ENCODE peak calls at places on chromosomes 12 and 14, in four cellular contexts. K is GM12878, R is K562, T is H1. J is an unnamed sample.

GRCh38 chr12:51082561-51083139 is 746 bp downstream of the CSRNP2 start:
- DNase-seq in R (no peak), K (no peak), T (no peak), J (peak)

GRCh38 chr12:52256165-52256935 is 18.1 kb upstream of the KRT86 start:
- DNase-seq in R (no peak), K (no peak), T (no peak), J (no peak)

GRCh38 chr14:69351911-69352310 is 46.2 kb downstream of the ERH start:
- DNase-seq in K (no peak), T (no peak), R (no peak), J (no peak)

GRCh38 chr14:76480426-76480825 is 104.5 kb downstream of the ESRRB start:
- DNase-seq in T (no peak), R (no peak), K (no peak), J (no peak)

GRCh38 chr14:52995998-52996397 is 45.1 kb upstream of the FERMT2 start:
- DNase-seq in K (no peak), T (no peak), R (no peak), J (no peak)

GRCh38 chr12:28294300-28294699 is 104.0 kb downstream of the CCDC91 start:
- DNase-seq in T (peak), R (no peak), K (peak), J (no peak)

GRCh38 chr12:57845478-57846284 is 848 bp downstream of the CTDSP2 start:
- DNase-seq in T (peak), K (no peak), R (peak), J (peak)

GRCh38 chr12:80162177-80162576 is 62.8 kb downstream of the OTOGL start:
- DNase-seq in R (no peak), K (no peak), T (no peak), J (no peak)

GRCh38 chr12:20395791-20396550 is 27.6 kb downstream of the PDE3A start:
- DNase-seq in T (no peak), K (no peak), R (no peak), J (no peak)

GRCh38 chr12:124386661-124387509 is 92.0 kb downstream of the RFLNA start:
- DNase-seq in R (no peak), K (no peak), T (no peak), J (no peak)

GRCh38 chr12:53252349-53252916 is 15.7 kb upstream of the ESPL1 start:
- DNase-seq in T (no peak), K (no peak), R (peak), J (no peak)

GRCh38 chr12:123445388-123446344 is 9.2 kb upstream of the RILPL2 start:
- DNase-seq in R (no peak), K (no peak), T (no peak), J (no peak)

GRCh38 chr14:66330916-66331315 is 155.3 kb upstream of the CCDC196 start:
- DNase-seq in R (no peak), K (no peak), T (no peak), J (no peak)

GRCh38 chr14:105700622-105701288 is 174.4 kb downstream of the TMEM121 start:
- DNase-seq in T (no peak), K (peak), R (no peak), J (no peak)

GRCh38 chr12:49971141-49971540 is 1.6 kb upstream of the AQP6 start:
- DNase-seq in T (no peak), R (no peak), K (no peak), J (no peak)

GRCh38 chr12:92466391-92467305 is 236.1 kb upstream of the PLEKHG7 start:
- DNase-seq in K (peak), R (no peak), T (peak), J (no peak)

GRCh38 chr12:116346751-116347150 is 69.3 kb upstream of the MED13L start:
- DNase-seq in K (no peak), T (no peak), R (peak), J (no peak)

GRCh38 chr14:105199093-105199492 is 18.0 kb upstream of the NUDT14 start:
- DNase-seq in T (no peak), K (no peak), R (peak), J (no peak)

GRCh38 chr14:21902561-21903199 is 229.1 kb upstream of the OR4E1 start:
- DNase-seq in R (no peak), K (no peak), T (peak), J (no peak)

GRCh38 chr12:41108032-41108431 is 80.1 kb upstream of the PDZRN4 start:
- DNase-seq in T (no peak), R (no peak), K (no peak), J (no peak)

GRCh38 chr14:71202881-71203280 is 295.6 kb downstream of the PCNX1 start:
- DNase-seq in R (no peak), K (no peak), T (no peak), J (no peak)

GRCh38 chr12:123363743-123364531 is 710 bp downstream of the SBNO1 start:
- DNase-seq in R (no peak), K (no peak), T (peak), J (peak)

GRCh38 chr14:100117647-100118376 is 41.6 kb downstream of the DEGS2 start:
- DNase-seq in K (no peak), T (no peak), R (no peak), J (no peak)

GRCh38 chr12:96233168-96233567 is 39.0 kb downstream of the ELK3 start:
- DNase-seq in R (no peak), T (no peak), K (no peak), J (no peak)

GRCh38 chr12:14260011-14260993 is 105.2 kb upstream of the ATF7IP start:
- DNase-seq in K (no peak), T (peak), R (peak), J (peak)

GRCh38 chr14:71130491-71131179 is 223.4 kb downstream of the PCNX1 start:
- DNase-seq in R (no peak), T (peak), K (peak), J (no peak)

DNA sequence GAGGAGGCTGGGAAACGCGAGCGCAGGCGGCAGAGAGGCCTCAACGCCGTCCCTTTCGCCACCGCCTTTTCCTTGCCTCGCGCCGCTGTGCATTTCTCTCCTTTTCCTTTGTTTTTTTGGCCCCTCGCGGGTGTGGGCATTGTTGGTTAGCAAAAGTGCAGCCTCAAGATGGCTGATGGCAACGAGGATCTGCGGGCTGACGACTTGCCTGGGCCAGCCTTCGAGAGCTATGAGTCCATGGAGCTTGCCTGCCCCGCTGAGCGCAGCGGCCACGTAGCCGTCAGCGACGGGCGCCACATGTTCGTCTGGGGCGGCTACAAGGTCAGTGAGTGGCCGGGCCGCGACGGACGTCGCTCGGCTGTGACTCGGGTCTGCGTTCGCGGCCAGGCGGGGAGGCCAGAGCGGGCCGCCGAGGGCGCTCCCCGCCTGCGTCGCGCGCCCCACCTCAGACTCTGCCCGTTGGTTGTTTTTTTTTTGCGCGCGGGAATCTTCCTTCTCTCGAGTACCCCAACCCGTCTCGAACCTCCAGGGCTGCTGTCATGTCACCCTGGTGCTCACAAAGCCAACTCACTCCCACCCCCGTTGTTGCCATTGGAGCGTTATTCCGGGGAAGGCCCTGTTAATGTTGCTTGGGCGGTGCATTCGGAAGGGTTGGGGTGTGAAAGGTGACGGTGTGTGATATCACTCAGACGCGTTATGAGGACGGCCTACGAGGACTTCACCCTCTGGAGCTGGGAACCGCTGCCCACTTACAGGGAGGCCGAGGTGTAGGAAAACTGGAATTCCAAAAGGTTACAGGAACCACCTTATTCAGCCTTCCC is 558 bp downstream of the KLHDC2 start:
- DNase-seq in R (peak), K (no peak), T (peak), J (peak)
- TF ChIP-seq CBX5 in R (no peak), K (no peak), T (no peak), J (peak)

GRCh38 chr12:105721051-105721825 is 390.7 kb downstream of the C12orf75 start:
- DNase-seq in K (peak), T (no peak), R (no peak), J (no peak)
- TF ChIP-seq CBX5 in K (no peak), T (no peak), R (no peak), J (no peak)

DNA sequence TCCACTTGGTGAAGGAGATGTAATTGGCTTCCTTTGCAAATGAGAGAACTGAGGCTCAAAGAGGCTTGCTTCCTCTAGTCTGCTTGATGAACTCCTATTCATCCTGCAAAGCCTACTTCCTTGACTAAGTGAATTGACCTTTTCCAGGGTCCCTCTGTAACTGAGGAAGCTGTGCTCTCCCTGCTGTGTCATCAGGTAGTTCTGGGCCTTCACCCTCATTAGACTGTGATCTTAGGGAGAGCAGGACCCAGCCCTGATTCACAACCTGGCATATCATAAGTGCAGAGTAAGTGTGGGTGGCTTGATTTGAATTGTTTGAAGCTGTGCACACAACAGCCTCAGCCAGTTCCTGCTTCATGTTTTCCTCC is 16.3 kb downstream of the ASB2 start:
- DNase-seq in R (no peak), T (no peak), K (no peak), J (no peak)
- TF ChIP-seq CBX5 in R (no peak), T (no peak), K (no peak), J (no peak)

GRCh38 chr12:43550831-43551270 is 1.2 kb downstream of the ADAMTS20 start:
- DNase-seq in T (peak), K (no peak), R (no peak), J (no peak)

GRCh38 chr12:43556057-43556456 is 4.1 kb upstream of the ADAMTS20 start:
- DNase-seq in T (no peak), R (no peak), K (no peak), J (no peak)

GRCh38 chr12:43551271-43551970 is 582 bp downstream of the ADAMTS20 start:
- DNase-seq in T (peak), R (no peak), K (no peak), J (no peak)

DNA sequence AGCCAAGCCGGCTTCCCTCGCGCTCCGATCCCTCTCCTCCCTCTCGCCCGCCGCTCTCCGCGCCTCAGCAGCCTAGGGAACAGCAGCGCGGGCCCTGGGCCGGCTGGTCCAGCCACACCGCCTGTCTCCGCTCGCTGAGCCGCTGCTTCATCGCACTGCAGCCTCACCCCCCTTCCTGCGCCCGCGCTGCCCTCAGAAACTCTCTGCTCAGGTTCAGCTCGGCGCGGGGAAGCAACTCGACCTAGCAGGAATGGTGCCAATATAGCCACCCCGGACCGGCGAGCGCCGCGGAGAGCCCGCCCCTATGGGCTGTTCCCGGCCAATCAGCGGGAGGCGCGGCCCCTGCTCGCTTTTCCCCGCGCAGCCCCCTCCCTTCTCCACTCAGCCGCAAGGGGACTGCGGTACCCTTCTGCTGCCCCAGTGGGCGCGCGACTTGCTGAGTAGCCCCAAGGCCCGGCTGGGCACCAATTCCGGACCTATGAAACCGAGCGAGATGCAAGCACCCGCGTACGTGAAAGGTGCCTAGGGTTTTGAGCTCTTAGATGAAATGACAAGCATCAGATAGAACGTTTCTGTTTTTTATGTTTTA is at the start of gene ADAMTS20:
- DNase-seq in K (no peak), T (peak), R (peak), J (no peak)
- TF ChIP-seq CBX5 in K (no peak), T (no peak), R (no peak), J (no peak)

GRCh38 chr14:74179775-74180354 is 59.4 kb upstream of the VSX2 start:
- DNase-seq in T (no peak), R (no peak), K (no peak), J (no peak)
- TF ChIP-seq CBX5 in T (no peak), R (no peak), K (no peak), J (no peak)

GRCh38 chr12:75722714-75723200 is 211.3 kb upstream of the KRR1 start:
- DNase-seq in R (peak), T (no peak), K (peak), J (peak)
- TF ChIP-seq CBX5 in R (no peak), T (no peak), K (peak), J (no peak)